ENCODE peak calls at places on chromosomes 1 and 21, in seven cellular contexts. R is CD8-positive, alpha-beta T cell; P is psoas muscle; S is upper lobe of right lung; L is CD4-positive, alpha-beta memory T cell; B is ascending aorta; D is mesendoderm. T is an unnamed sample.

GRCh38 chr1:206833741-206834140 is 31.7 kb upstream of the IL20 start:
- DNase-seq in L (no peak), P (no peak), D (no peak), B (no peak), R (no peak), S (no peak), T (no peak)

GRCh38 chr1:203271962-203272632 is 33.2 kb upstream of the BTG2 start:
- DNase-seq in P (no peak), R (no peak), L (no peak), S (peak; percentile 64), D (no peak), B (no peak), T (no peak)

GRCh38 chr1:226569879-226570547 is 21.4 kb downstream of the STUM start:
- DNase-seq in P (no peak), D (peak; percentile 90), B (no peak), S (peak; percentile 40), L (peak; percentile 6), R (peak; percentile 53), T (no peak)

GRCh38 chr1:219433471-219434131 is 179.3 kb downstream of the ZC3H11B start:
- DNase-seq in S (no peak), R (no peak), P (no peak), B (no peak), D (no peak), L (no peak), T (no peak)

GRCh38 chr1:29125237-29125641 is 1.5 kb upstream of the TMEM200B start:
- DNase-seq in P (no peak), S (no peak), R (no peak), L (no peak), D (no peak), B (no peak), T (no peak)

GRCh38 chr1:102838016-102838415 is 270.3 kb downstream of the COL11A1 start:
- DNase-seq in S (no peak), D (no peak), P (no peak), B (no peak), L (no peak), R (no peak), T (no peak)

GRCh38 chr1:227733751-227734545 is 1.2 kb downstream of the JMJD4 start:
- DNase-seq in P (no peak), D (no peak), R (no peak), S (no peak), L (no peak), B (no peak), T (no peak)

GRCh38 chr1:185533596-185533995 is 200.6 kb upstream of the HMCN1 start:
- DNase-seq in P (no peak), R (no peak), D (no peak), L (no peak), B (no peak), S (no peak), T (no peak)

GRCh38 chr21:36704958-36705678 is 6.2 kb downstream of the SIM2 start:
- DNase-seq in D (peak; percentile 8), S (no peak), P (no peak), R (peak; percentile 38), B (no peak), L (no peak), T (no peak)

GRCh38 chr1:203593723-203594122 is 32.9 kb upstream of the ATP2B4 start:
- DNase-seq in P (peak; percentile 62), B (no peak), D (peak; percentile 74), R (peak; percentile 82), L (peak; percentile 57), S (no peak), T (peak; percentile 45)

GRCh38 chr1:109890115-109890953 is 20.3 kb upstream of the CSF1 start:
- DNase-seq in S (no peak), B (no peak), D (no peak), P (no peak), R (no peak), L (no peak), T (no peak)

GRCh38 chr1:1281533-1282321 is 1.5 kb downstream of the SCNN1D start:
- DNase-seq in S (peak; percentile 91), P (peak; percentile 80), L (no peak), D (no peak), B (no peak), R (no peak), T (no peak)

GRCh38 chr1:9201421-9202239 is 32.9 kb upstream of the H6PD start:
- DNase-seq in L (no peak), D (peak; percentile 35), S (no peak), B (no peak), R (no peak), P (no peak), T (no peak)

GRCh38 chr1:54359393-54360162 is 46.6 kb downstream of the SSBP3 start:
- DNase-seq in R (no peak), D (no peak), L (no peak), S (no peak), B (no peak), P (no peak), T (no peak)

DNA sequence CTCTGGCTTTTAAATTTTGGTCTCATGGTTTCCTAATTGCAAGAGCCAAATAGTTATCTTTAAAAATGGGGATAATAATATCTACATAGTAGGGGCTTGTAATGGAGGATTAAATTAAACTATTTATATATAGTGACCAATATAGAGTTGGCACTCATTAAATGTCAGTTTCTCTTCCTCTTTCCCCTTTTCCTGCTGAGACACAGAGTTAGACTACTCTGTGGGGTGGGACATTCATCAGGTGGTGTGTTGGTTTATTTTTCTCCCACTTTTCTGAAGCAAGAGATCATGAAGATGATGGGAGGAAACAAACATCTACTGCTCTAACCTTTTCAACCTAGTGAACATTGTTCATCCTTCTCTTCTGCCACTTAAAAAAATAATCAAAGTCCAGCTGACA is 17.3 kb upstream of the RAP1A start:
- DNase-seq in L (no peak), R (no peak), D (no peak), B (no peak), P (no peak), S (no peak), T (no peak)
- H3K4me1 ChIP-seq in L (peaks cover 94% of the 10 kb centered on the region), R (peaks cover 68% of the 10 kb centered on the region), D (no peaks in the 10 kb centered on the region), B (peaks cover 16% of the 10 kb centered on the region), P (peaks cover 8% of the 10 kb centered on the region), S (peaks cover 23% of the 10 kb centered on the region), T (peaks cover 89% of the 10 kb centered on the region)

GRCh38 chr1:113890816-113891215 is 3.4 kb upstream of the BCL2L15 start:
- DNase-seq in R (no peak), L (no peak), P (no peak), D (no peak), S (no peak), B (no peak), T (no peak)
- H3K27ac ChIP-seq in R (no peak overlapping the region), L (no peak overlapping the region), P (no peak overlapping the region), D (no peak overlapping the region), S (no peak overlapping the region), B (no peak overlapping the region), T (no peak overlapping the region)

GRCh38 chr1:159934136-159935039 is 9.1 kb upstream of the TAGLN2 start:
- DNase-seq in S (peak; percentile 48), B (no peak), P (no peak), R (no peak), D (no peak), L (no peak), T (no peak)

GRCh38 chr1:159936284-159936904 is 9.0 kb downstream of the IGSF9 start:
- DNase-seq in L (peak; percentile 81), R (peak; percentile 90), P (peak; percentile 77), S (peak; percentile 85), B (no peak), D (peak; percentile 77), T (peak; percentile 86)

GRCh38 chr1:159937014-159937750 is 8.2 kb downstream of the IGSF9 start:
- DNase-seq in L (no peak), P (no peak), R (no peak), S (peak; percentile 45), D (no peak), B (no peak), T (no peak)

GRCh38 chr1:159935305-159935704 is 10.0 kb upstream of the TAGLN2 start:
- DNase-seq in D (no peak), P (no peak), S (no peak), R (no peak), L (no peak), B (no peak), T (no peak)

DNA sequence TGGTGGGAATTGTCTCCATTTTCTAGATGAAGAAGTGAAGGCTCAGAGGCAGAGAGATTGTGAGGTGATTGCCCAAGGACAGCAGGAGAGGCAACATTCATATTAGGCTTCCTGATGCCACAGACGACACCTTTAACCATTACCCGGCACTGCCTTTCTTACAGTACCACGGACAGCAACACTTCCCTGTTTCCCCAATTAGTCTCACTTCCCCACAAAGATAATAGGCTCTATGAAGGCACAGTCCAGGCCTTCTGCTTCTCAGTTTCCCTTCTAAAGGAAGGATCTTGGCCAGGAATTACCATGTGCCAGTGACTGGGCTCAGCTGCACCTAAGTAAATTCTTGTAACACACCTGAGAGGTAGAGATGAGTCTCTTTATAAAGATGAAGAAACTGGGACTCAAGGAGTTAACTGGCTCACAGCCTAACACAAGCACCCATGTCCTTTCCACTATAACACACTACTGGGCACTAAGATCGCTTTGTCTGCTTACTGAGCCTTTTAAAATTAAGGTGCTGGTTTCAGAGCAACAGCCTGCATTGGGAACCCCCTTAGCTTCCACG is 9.6 kb downstream of the IGSF9 start:
- DNase-seq in B (no peak), S (no peak), L (no peak), D (no peak), P (no peak), R (no peak), T (no peak)
- H3K4me1 ChIP-seq in B (peaks cover 2% of the 10 kb centered on the region), S (peaks cover 6% of the 10 kb centered on the region), L (peaks cover 15% of the 10 kb centered on the region), D (peaks cover 7% of the 10 kb centered on the region), P (no peaks in the 10 kb centered on the region), R (peaks cover 4% of the 10 kb centered on the region), T (peaks cover 9% of the 10 kb centered on the region)

GRCh38 chr1:3580231-3580630 is 31.1 kb downstream of the MEGF6 start:
- DNase-seq in R (no peak), P (no peak), L (no peak), S (no peak), B (no peak), D (no peak), T (no peak)
- H3K27ac ChIP-seq in R (no peak overlapping the region), P (no peak overlapping the region), L (no peak overlapping the region), S (no peak overlapping the region), B (no peak overlapping the region), D (no peak overlapping the region), T (no peak overlapping the region)